ENCODE peak calls at places on chromosomes 2 and 18, in five cellular contexts. G is fibroblast of the aortic adventitia, K is COR-L47, C is GM13977, D is sciatic nerve. U is an unnamed sample.

GRCh38 chr18:70188113-70188512 is 17.4 kb downstream of the RTTN start:
- DNase-seq in G (peak), K (no peak), C (no peak), D (no peak), U (no peak)

GRCh38 chr18:14914771-14915170 is 166.8 kb downstream of the ANKRD30B start:
- DNase-seq in G (peak), K (no peak), C (no peak), D (no peak), U (no peak)

GRCh38 chr2:152564754-152565551 is 152.3 kb downstream of the PRPF40A start:
- DNase-seq in G (no peak), K (no peak), C (peak), D (no peak), U (no peak)

GRCh38 chr18:8454136-8454535 is 155.1 kb upstream of the RAB12 start:
- DNase-seq in G (no peak), K (no peak), C (no peak), D (no peak), U (no peak)

GRCh38 chr2:171706152-171706803 is 19.0 kb downstream of the DYNC1I2 start:
- DNase-seq in G (peak), K (no peak), C (peak), D (no peak), U (peak)

GRCh38 chr2:39696838-39697237 is 31.1 kb downstream of the TMEM178A start:
- DNase-seq in G (peak), K (no peak), C (no peak), D (no peak), U (peak)

GRCh38 chr2:83826601-83827000 is 632.5 kb downstream of the SUCLG1 start:
- DNase-seq in G (no peak), K (no peak), C (no peak), D (no peak), U (no peak)

GRCh38 chr2:241105641-241106040 is 3.6 kb upstream of the MTERF4 start:
- DNase-seq in G (no peak), K (no peak), C (no peak), D (no peak), U (no peak)

GRCh38 chr2:129299338-129299737 is 680.1 kb upstream of the RAB6C start:
- DNase-seq in G (no peak), K (no peak), C (no peak), D (no peak), U (no peak)

GRCh38 chr2:222819722-222820333 is 41.0 kb upstream of the ACSL3 start:
- DNase-seq in G (peak), K (no peak), C (peak), D (no peak), U (no peak)